ENCODE peak calls at places on chromosomes 13 and 19, in seven cellular contexts. K is EH, F is T-cell, Y is Peyer's patch, L is HFFc6, C is brain microvascular endothelial cell, G is fibroblast of the conjunctiva. V is an unnamed sample.

GRCh38 chr13:30926781-30927180 is 5.7 kb upstream of the TEX26 start:
- DNase-seq in C (no peak), Y (no peak), L (no peak), F (no peak), G (no peak), K (no peak), V (no peak)

GRCh38 chr19:3348042-3348441 is 18.3 kb upstream of the NFIC start:
- DNase-seq in F (no peak), Y (no peak), G (no peak), C (no peak), L (no peak), K (no peak), V (no peak)

GRCh38 chr13:55606045-55606665 is 1534.6 kb upstream of the PRR20A start:
- DNase-seq in L (no peak), F (no peak), C (no peak), K (no peak), G (no peak), Y (no peak), V (peak; percentile 55)

GRCh38 chr19:44260343-44260681 is 626 bp downstream of the ZNF233 start:
- DNase-seq in K (no peak), Y (no peak), F (no peak), L (no peak), C (no peak), G (no peak), V (no peak)

GRCh38 chr13:24032252-24032651 is 128.3 kb upstream of the SPATA13 start:
- DNase-seq in C (peak; percentile 24), Y (no peak), G (peak; percentile 61), F (no peak), L (peak; percentile 56), K (peak; percentile 91), V (no peak)

GRCh38 chr13:98474292-98474691 is 102.6 kb downstream of the STK24 start:
- DNase-seq in K (no peak), G (no peak), F (no peak), L (no peak), C (no peak), Y (no peak), V (no peak)

GRCh38 chr19:18468517-18468916 is 30.6 kb upstream of the ISYNA1 start:
- DNase-seq in L (no peak), Y (no peak), F (no peak), K (no peak), G (no peak), C (no peak), V (peak; percentile 74)

GRCh38 chr13:109657395-109657794 is 129.0 kb downstream of the IRS2 start:
- DNase-seq in G (no peak), L (no peak), F (no peak), C (no peak), Y (no peak), K (no peak), V (no peak)

GRCh38 chr19:48752511-48753365 is at the start of gene FUT1:
- DNase-seq in L (no peak), G (no peak), C (no peak), F (no peak), K (peak; percentile 67), Y (peak; percentile 83), V (peak; percentile 59)

GRCh38 chr13:80448725-80449124 is 107.8 kb upstream of the SPRY2 start:
- DNase-seq in Y (no peak), L (no peak), K (no peak), F (no peak), C (no peak), G (no peak), V (no peak)

GRCh38 chr13:63516124-63516523 is 2100.5 kb upstream of the PCDH20 start:
- DNase-seq in C (no peak), L (no peak), F (no peak), G (no peak), K (no peak), Y (no peak), V (no peak)

GRCh38 chr13:80436571-80437169 is 95.7 kb upstream of the SPRY2 start:
- DNase-seq in C (no peak), F (no peak), K (peak; percentile 1), G (peak; percentile 47), L (no peak), Y (no peak), V (no peak)

GRCh38 chr19:57664269-57665127 is 4.2 kb upstream of the ZSCAN4 start:
- DNase-seq in K (peak; percentile 63), C (peak; percentile 2), L (peak; percentile 12), Y (peak; percentile 62), G (peak; percentile 10), F (no peak), V (peak; percentile 47)

GRCh38 chr19:5155586-5156210 is 184.9 kb downstream of the PTPRS start:
- DNase-seq in G (no peak), C (no peak), F (no peak), K (no peak), L (no peak), Y (no peak), V (no peak)

GRCh38 chr19:10083911-10084310 is 2.2 kb upstream of the SHFL start:
- DNase-seq in F (no peak), L (no peak), K (no peak), C (no peak), Y (no peak), G (no peak), V (no peak)

GRCh38 chr13:66859934-66860867 is 369.9 kb downstream of the PCDH9 start:
- DNase-seq in L (no peak), K (no peak), Y (no peak), C (no peak), G (no peak), F (no peak), V (no peak)

GRCh38 chr19:13017306-13018036 is 22.2 kb downstream of the NFIX start:
- DNase-seq in C (no peak), Y (no peak), L (no peak), K (no peak), G (no peak), F (no peak), V (no peak)

GRCh38 chr13:113110048-113110851 is 4.7 kb downstream of the F7 start:
- DNase-seq in G (no peak), C (no peak), Y (peak; percentile 44), K (no peak), F (no peak), L (no peak), V (peak; percentile 54)

GRCh38 chr13:35923347-35923746 is 207.8 kb downstream of the DCLK1 start:
- DNase-seq in F (no peak), L (peak; percentile 42), Y (no peak), G (no peak), C (peak; percentile 78), K (peak; percentile 71), V (no peak)

GRCh38 chr13:43877788-43878187 is 1.8 kb downstream of the CCDC122 start:
- DNase-seq in Y (no peak), C (no peak), F (no peak), K (peak; percentile 29), G (no peak), L (no peak), V (no peak)

GRCh38 chr13:113319371-113319770 is 22.3 kb downstream of the LAMP1 start:
- DNase-seq in G (no peak), C (no peak), K (no peak), F (no peak), L (no peak), Y (no peak), V (no peak)

GRCh38 chr19:44735011-44735410 is 13.5 kb upstream of the BCL3 start:
- DNase-seq in Y (no peak), C (no peak), K (peak; percentile 49), G (no peak), L (peak; percentile 13), F (no peak), V (no peak)

GRCh38 chr19:38640368-38640767 is 7.1 kb upstream of the ACTN4 start:
- DNase-seq in L (no peak), K (no peak), G (no peak), F (no peak), Y (no peak), C (no peak), V (no peak)

GRCh38 chr19:1066251-1066747 is 668 bp upstream of the ARHGAP45 start:
- DNase-seq in G (no peak), C (no peak), F (no peak), L (no peak), K (no peak), Y (no peak), V (peak; percentile 33)

GRCh38 chr19:7010722-7011593 is 10.3 kb downstream of the MBD3L2B start:
- DNase-seq in F (no peak), L (no peak), C (no peak), K (no peak), Y (no peak), G (no peak), V (no peak)

GRCh38 chr13:109869312-109870237 is 83.2 kb upstream of the IRS2 start:
- DNase-seq in K (peak; percentile 73), Y (peak; percentile 58), F (no peak), C (peak; percentile 27), G (peak; percentile 47), L (peak; percentile 16), V (peak; percentile 84)

GRCh38 chr19:14536926-14537692 is 7.7 kb downstream of the TECR start:
- DNase-seq in Y (peak; percentile 92), C (peak; percentile 31), L (no peak), G (no peak), F (no peak), K (peak; percentile 52), V (peak; percentile 60)

GRCh38 chr13:35838356-35838755 is 292.8 kb downstream of the DCLK1 start:
- DNase-seq in F (no peak), K (peak; percentile 75), C (peak; percentile 51), G (no peak), L (peak; percentile 65), Y (no peak), V (no peak)

GRCh38 chr19:20247016-20247683 is 80.1 kb downstream of the ZNF486 start:
- DNase-seq in C (no peak), Y (no peak), K (peak; percentile 11), G (no peak), F (peak; percentile 19), L (no peak), V (no peak)

GRCh38 chr19:45767410-45767880 is 1.6 kb downstream of the SIX5 start:
- DNase-seq in G (peak; percentile 70), C (peak; percentile 79), K (peak; percentile 93), F (no peak), Y (peak; percentile 72), L (peak; percentile 80), V (peak; percentile 75)

GRCh38 chr19:15251010-15251748 is 18.9 kb upstream of the EPHX3 start:
- DNase-seq in K (peak; percentile 98), C (peak; percentile 86), G (no peak), F (no peak), Y (no peak), L (peak; percentile 62), V (no peak)

GRCh38 chr13:112740502-112741131 is 50.8 kb downstream of the ATP11A start:
- DNase-seq in G (peak; percentile 14), L (peak; percentile 47), F (no peak), Y (peak; percentile 56), C (peak; percentile 71), K (peak; percentile 90), V (peak; percentile 71)

V was measured in right lobe of liver.